ENCODE peak calls at places on chromosomes 7 and 10, in nine cellular contexts. T is uterus, N is tibial nerve, P is A549, B is testis, I is Peyer's patch, Y is transverse colon, U is GM12891, A is ovary. C is an unnamed sample.

GRCh38 chr7:137074386-137075030 is 206.1 kb downstream of the CHRM2 start:
- DNase-seq in T (no peak), N (no peak), P (no peak), B (no peak), I (no peak), Y (no peak), U (no peak), A (no peak), C (no peak)

GRCh38 chr10:97981816-97982215 is 48.6 kb downstream of the CRTAC1 start:
- DNase-seq in T (no peak), N (no peak), P (no peak), B (no peak), I (no peak), Y (no peak), U (no peak), A (no peak), C (no peak)

GRCh38 chr7:111210996-111211395 is 120.1 kb downstream of the LRRN3 start:
- DNase-seq in T (no peak), N (no peak), P (no peak), B (no peak), I (no peak), Y (no peak), U (no peak), A (no peak), C (no peak)

GRCh38 chr10:130871406-130871805 is 440.1 kb downstream of the TCERG1L start:
- DNase-seq in T (no peak), N (no peak), P (no peak), B (no peak), I (no peak), Y (no peak), U (no peak), A (no peak), C (no peak)

GRCh38 chr10:124864421-124865193 is 63.0 kb downstream of the ABRAXAS2 start:
- DNase-seq in T (no peak), N (no peak), P (no peak), B (no peak), I (peak; percentile 47), Y (peak; percentile 47), U (no peak), A (no peak), C (peak; percentile 83)

GRCh38 chr10:103472005-103472404 is 7.0 kb downstream of the CALHM3 start:
- DNase-seq in T (no peak), N (no peak), P (no peak), B (no peak), I (no peak), Y (peak; percentile 28), U (peak; percentile 63), A (no peak), C (no peak)

GRCh38 chr7:135326636-135327280 is 93.1 kb downstream of the STRA8 start:
- DNase-seq in T (no peak), N (no peak), P (no peak), B (no peak), I (no peak), Y (no peak), U (no peak), A (no peak), C (no peak)

GRCh38 chr7:33191326-33191725 is 62.0 kb downstream of the BBS9 start:
- DNase-seq in T (no peak), N (no peak), P (no peak), B (no peak), I (no peak), Y (no peak), U (peak; percentile 20), A (no peak), C (no peak)

GRCh38 chr7:136102881-136103280 is 125.7 kb upstream of the MTPN start:
- DNase-seq in T (no peak), N (no peak), P (no peak), B (no peak), I (no peak), Y (no peak), U (no peak), A (no peak), C (no peak)

GRCh38 chr10:95469251-95469650 is 91.9 kb downstream of the SORBS1 start:
- DNase-seq in T (no peak), N (no peak), P (no peak), B (no peak), I (no peak), Y (no peak), U (no peak), A (no peak), C (no peak)

GRCh38 chr10:95472304-95473088 is 88.7 kb downstream of the SORBS1 start:
- DNase-seq in T (no peak), N (no peak), P (no peak), B (no peak), I (no peak), Y (no peak), U (no peak), A (no peak), C (no peak)

GRCh38 chr10:95466450-95466849 is 94.7 kb downstream of the SORBS1 start:
- DNase-seq in T (no peak), N (no peak), P (no peak), B (no peak), I (no peak), Y (no peak), U (no peak), A (no peak), C (no peak)

GRCh38 chr10:95467162-95467599 is 94.0 kb downstream of the SORBS1 start:
- DNase-seq in T (peak; percentile 78), N (peak; percentile 37), P (no peak), B (no peak), I (peak; percentile 57), Y (peak; percentile 60), U (no peak), A (peak; percentile 48), C (peak; percentile 59)

DNA sequence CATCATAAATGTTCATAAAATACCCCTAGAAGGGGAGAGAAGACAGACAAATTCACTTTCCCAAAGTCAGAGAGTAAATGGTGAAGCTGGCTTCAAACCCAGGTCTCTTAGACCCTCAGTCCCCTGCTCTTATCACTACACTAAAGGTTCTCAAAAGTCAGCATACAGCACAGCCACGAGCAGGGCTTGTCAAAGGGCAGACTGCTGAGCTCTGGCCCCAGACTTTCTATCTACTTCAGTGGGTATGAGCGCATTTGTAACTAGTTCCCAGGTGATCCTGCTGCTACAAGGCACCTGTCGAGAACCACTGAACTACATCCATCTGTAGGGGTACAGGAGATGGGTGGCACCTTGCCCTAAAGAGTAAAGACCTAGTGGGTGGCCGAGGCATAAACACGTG is 91.5 kb downstream of the SORBS1 start:
- DNase-seq in T (no peak), N (no peak), P (no peak), B (no peak), I (no peak), Y (no peak), U (no peak), A (no peak), C (no peak)
- TF ChIP-seq POLR2A in T (no peak), N (no peak), P (no peak), B (no peak), I (no peak), Y (no peak), U (no peak), A (no peak), C (no peak)

GRCh38 chr7:73557397-73558257 is at the start of gene BCL7B:
- DNase-seq in T (peak; percentile 49), N (peak; percentile 31), P (peak; percentile 97), B (peak; percentile 76), I (peak; percentile 85), Y (peak; percentile 80), U (peak; percentile 94), A (peak; percentile 86), C (peak; percentile 73)
- TF ChIP-seq POLR2A in T (no peak), N (peak; percentile 66), P (peak; percentile 71), B (no peak), I (peak; percentile 79), Y (peak; percentile 83), U (peak; percentile 42), A (peak; percentile 72), C (peak; percentile 40)

GRCh38 chr7:1741751-1742554 is 71.9 kb downstream of the ELFN1 start:
- DNase-seq in T (peak; percentile 32), N (no peak), P (no peak), B (no peak), I (no peak), Y (peak; percentile 20), U (peak; percentile 63), A (peak; percentile 47), C (no peak)
- TF ChIP-seq POLR2A in T (no peak), N (no peak), P (no peak), B (no peak), I (no peak), Y (no peak), U (peak; percentile 42), A (no peak), C (no peak)

GRCh38 chr7:149284850-149285580 is 23.0 kb downstream of the ZNF783 start:
- DNase-seq in T (peak; percentile 90), N (peak; percentile 86), P (peak; percentile 93), B (peak; percentile 95), I (peak; percentile 99), Y (peak; percentile 99), U (peak; percentile 98), A (peak; percentile 96), C (peak; percentile 98)
- TF ChIP-seq POLR2A in T (no peak), N (peak; percentile 26), P (peak; percentile 36), B (no peak), I (peak; percentile 30), Y (peak; percentile 53), U (no peak), A (no peak), C (peak; percentile 60)

DNA sequence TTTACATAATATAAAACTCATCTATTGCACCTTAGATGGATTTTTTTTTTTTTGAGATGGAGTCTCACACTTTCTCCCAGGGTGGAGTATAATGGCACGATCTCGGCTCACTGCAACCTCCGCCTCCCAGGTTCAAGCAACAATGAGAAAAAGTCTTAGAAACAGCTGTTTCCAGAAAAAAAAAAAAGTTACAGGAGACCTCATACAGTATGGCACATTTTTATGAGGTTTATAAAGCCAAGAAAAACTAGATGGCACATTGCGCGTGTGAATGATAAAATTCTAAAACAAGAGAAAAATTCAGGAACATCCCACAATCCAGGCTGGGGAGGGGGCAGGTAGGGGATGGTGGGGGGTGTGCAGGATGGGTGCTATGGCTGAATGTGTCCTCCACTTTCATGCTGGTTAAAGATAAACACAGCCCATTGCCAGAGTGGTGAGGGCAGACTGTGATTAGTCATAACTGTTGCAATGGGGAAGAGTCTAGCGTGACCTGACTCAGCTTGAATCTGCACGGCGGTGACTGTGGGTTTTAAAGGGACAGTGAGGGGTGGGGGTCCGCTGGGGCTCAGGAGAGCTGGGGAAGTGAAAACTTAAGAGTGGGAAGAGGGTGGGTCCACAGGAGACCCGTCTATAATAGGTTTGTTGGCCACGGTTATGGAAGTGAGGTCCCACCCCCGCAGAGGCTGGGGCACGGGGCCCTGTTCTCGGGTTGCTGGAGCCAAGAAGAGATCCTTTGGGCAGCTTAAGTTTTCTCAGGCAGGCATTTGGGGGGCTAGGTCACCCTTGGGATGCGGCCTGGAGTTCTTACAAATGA is 11.9 kb upstream of the LRRC27 start:
- DNase-seq in T (no peak), N (no peak), P (peak; percentile 97), B (no peak), I (peak; percentile 47), Y (no peak), U (peak; percentile 65), A (peak; percentile 27), C (peak; percentile 25)
- TF ChIP-seq POLR2A in T (no peak), N (no peak), P (no peak), B (no peak), I (no peak), Y (no peak), U (no peak), A (no peak), C (no peak)